ENCODE peak calls at places on chromosomes 13 and 19, in five cellular contexts. J is IMR-90, Q is H9, K is neuronal stem cell, R is trophoblast cell. U is an unnamed sample.

GRCh38 chr13:29022968-29023367 is 202.8 kb downstream of the MTUS2 start:
- DNase-seq in J (no peak), Q (no peak), K (no peak), R (peak), U (no peak)

GRCh38 chr19:8615813-8616596 is 5.5 kb upstream of the ADAMTS10 start:
- DNase-seq in J (peak), Q (peak), K (peak), R (no peak), U (peak)

GRCh38 chr19:33736158-33736557 is 60.5 kb upstream of the KCTD15 start:
- DNase-seq in J (no peak), Q (no peak), K (no peak), R (no peak), U (no peak)

GRCh38 chr13:98548230-98548629 is 28.7 kb downstream of the STK24 start:
- DNase-seq in J (peak), Q (no peak), K (no peak), R (no peak), U (peak)

GRCh38 chr13:73717632-73718031 is 416.6 kb downstream of the KLF12 start:
- DNase-seq in J (peak), Q (no peak), K (no peak), R (no peak), U (peak)

GRCh38 chr19:10718205-10719196 is 622 bp downstream of the DNM2 start:
- DNase-seq in J (peak), Q (no peak), K (no peak), R (peak), U (peak)

GRCh38 chr13:80072231-80072630 is 268.7 kb downstream of the SPRY2 start:
- DNase-seq in J (no peak), Q (no peak), K (no peak), R (no peak), U (no peak)

GRCh38 chr13:34578471-34578870 is 363.6 kb upstream of the NBEA start:
- DNase-seq in J (no peak), Q (no peak), K (no peak), R (no peak), U (no peak)

GRCh38 chr19:10602330-10603083 is 15.4 kb upstream of the AP1M2 start:
- DNase-seq in J (peak), Q (peak), K (peak), R (no peak), U (peak)

GRCh38 chr13:50257646-50258045 is 242.4 kb downstream of the KCNRG start:
- DNase-seq in J (no peak), Q (no peak), K (no peak), R (no peak), U (no peak)

GRCh38 chr19:455851-456546 is 4.8 kb downstream of the SHC2 start:
- DNase-seq in J (no peak), Q (no peak), K (no peak), R (no peak), U (no peak)

GRCh38 chr13:78265098-78265497 is 338.3 kb downstream of the POU4F1 start:
- DNase-seq in J (no peak), Q (no peak), K (no peak), R (no peak), U (no peak)

GRCh38 chr19:10231624-10232228 is 595 bp upstream of the S1PR2 start:
- DNase-seq in J (no peak), Q (no peak), K (no peak), R (no peak), U (no peak)

GRCh38 chr19:14405758-14406644 is 13.1 kb downstream of the DDX39A start:
- DNase-seq in J (peak), Q (peak), K (peak), R (peak), U (peak)
- H4K8ac ChIP-seq in J (peak), Q (no peak), K (no peak), R (peak), U (peak)

GRCh38 chr13:81295177-81295576 is 954.3 kb upstream of the SPRY2 start:
- DNase-seq in J (no peak), Q (no peak), K (no peak), R (no peak), U (no peak)
- H4K8ac ChIP-seq in J (no peak), Q (no peak), K (no peak), R (no peak), U (no peak)

GRCh38 chr13:99626461-99627082 is 125.3 kb downstream of the TM9SF2 start:
- DNase-seq in J (peak), Q (no peak), K (no peak), R (no peak), U (no peak)

GRCh38 chr13:99634672-99635071 is 133.4 kb downstream of the TM9SF2 start:
- DNase-seq in J (no peak), Q (no peak), K (no peak), R (no peak), U (no peak)

GRCh38 chr13:99629641-99630040 is 128.4 kb downstream of the TM9SF2 start:
- DNase-seq in J (no peak), Q (no peak), K (no peak), R (no peak), U (no peak)

GRCh38 chr13:99628442-99628841 is 127.2 kb downstream of the TM9SF2 start:
- DNase-seq in J (no peak), Q (no peak), K (no peak), R (no peak), U (no peak)

DNA sequence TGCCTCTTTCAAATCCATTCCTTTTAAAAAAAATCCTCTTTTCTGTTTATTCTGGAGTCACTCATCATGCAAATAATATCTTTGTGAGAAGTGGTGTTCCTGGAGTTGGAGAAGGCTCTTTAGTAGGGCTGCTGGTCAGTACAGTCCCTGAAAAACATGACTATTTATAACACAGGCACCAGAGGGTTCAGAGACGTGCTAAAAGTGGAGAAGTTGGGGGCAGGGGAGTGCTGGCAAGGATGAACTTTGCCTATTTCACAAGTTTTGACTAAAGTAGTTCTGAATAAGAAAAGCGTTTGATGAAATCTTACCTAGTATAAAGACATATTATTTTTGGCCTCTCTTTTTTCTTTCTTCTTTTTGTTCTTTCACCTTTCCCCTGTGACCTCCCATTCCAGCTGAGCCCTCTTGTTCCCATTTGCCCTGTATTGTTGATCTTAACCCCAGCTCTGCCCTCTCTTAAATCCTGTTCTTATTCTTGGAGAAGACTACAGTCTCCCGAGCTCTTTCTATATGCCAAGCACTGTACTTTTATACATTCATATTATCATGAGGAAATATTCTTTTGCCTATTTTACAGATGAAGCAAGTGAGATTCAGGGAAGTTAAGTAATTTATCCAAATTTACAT is 129.1 kb downstream of the TM9SF2 start:
- DNase-seq in J (no peak), Q (no peak), K (no peak), R (no peak), U (no peak)
- H4K8ac ChIP-seq in J (no peak), Q (no peak), K (no peak), R (no peak), U (no peak)

DNA sequence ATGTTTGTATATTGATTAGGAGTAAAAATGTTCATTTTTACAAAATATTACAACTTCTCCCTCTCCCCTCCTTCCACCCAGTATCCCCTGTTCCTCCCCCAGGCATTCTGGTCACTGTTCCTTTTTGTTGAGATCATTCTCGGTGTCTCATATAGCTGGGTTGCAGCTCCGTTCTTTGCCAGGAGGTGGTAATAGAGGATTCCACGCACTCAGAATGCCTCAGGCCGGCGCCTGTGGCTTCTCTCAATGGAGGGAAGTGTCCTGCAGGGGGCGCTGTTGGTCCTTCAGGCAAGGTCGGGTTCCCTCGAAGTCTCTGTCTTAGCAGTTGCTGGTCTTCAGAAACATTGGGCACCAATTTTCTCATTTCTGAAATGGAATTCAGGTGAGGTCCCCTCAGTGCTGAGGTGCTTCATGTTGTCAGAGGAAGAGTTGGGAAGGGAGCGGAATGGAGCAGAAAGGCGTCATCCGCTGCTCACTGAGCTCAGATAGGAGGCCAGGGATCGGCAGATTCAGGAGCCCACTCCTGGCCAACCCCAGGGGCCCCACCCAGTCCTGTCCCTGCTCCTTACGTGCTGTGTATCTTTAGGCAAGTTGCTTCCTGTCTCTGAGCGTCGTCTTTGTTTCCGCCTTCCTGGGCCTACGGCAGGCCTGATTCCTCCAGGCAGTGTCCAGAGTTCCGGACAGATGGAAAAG is 10.3 kb upstream of the GARIN5A start:
- DNase-seq in J (peak), Q (peak), K (no peak), R (no peak), U (peak)
- H4K8ac ChIP-seq in J (no peak), Q (no peak), K (no peak), R (no peak), U (no peak)

GRCh38 chr13:94601446-94602431 is at the start of gene GPR180:
- DNase-seq in J (peak), Q (peak), K (peak), R (peak), U (peak)
- H4K8ac ChIP-seq in J (peak), Q (no peak), K (peak), R (peak), U (peak)

GRCh38 chr19:47541507-47541906 is 26.6 kb upstream of the NAPA start:
- DNase-seq in J (no peak), Q (no peak), K (no peak), R (no peak), U (peak)

GRCh38 chr19:47542030-47542475 is 27.2 kb upstream of the NAPA start:
- DNase-seq in J (peak), Q (no peak), K (no peak), R (no peak), U (peak)

GRCh38 chr19:47538812-47539211 is 23.9 kb upstream of the NAPA start:
- DNase-seq in J (no peak), Q (no peak), K (no peak), R (no peak), U (no peak)

GRCh38 chr19:47540748-47541147 is 25.9 kb upstream of the NAPA start:
- DNase-seq in J (peak), Q (no peak), K (no peak), R (no peak), U (peak)

GRCh38 chr19:47539747-47540311 is 25.0 kb upstream of the NAPA start:
- DNase-seq in J (no peak), Q (no peak), K (no peak), R (no peak), U (no peak)
- H4K8ac ChIP-seq in J (no peak), Q (no peak), K (no peak), R (no peak), U (no peak)

DNA sequence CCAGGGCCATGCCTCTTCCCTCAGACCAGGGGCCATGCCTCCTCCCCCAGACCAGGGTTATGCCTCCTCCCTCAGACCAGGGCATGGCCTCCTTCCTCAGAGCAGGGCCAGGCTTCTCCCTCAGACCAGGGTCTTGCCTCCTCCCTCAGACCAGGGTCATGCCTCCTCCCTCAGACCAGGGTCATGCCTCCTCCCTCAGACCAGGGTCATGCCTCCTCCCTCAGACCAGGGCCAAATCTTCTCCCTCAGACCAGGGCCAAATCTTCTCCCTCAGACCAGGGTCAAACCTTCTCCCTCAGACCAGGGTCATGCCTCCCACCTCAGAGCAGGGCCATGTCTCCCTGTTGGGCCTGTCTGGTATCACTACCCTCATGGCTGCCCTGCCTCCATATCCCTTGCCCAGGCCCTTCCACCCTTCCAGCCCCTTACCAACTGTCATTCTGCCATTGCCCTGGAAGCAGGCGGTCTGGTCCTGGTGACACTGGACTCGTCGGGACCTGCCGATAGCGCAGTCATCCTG is 4.2 kb downstream of the LYPD5 start:
- DNase-seq in J (no peak), Q (no peak), K (no peak), R (no peak), U (no peak)
- H4K8ac ChIP-seq in J (no peak), Q (no peak), K (no peak), R (no peak), U (no peak)

GRCh38 chr19:48899781-48900476 is at the start of gene NUCB1:
- DNase-seq in J (peak), Q (peak), K (peak), R (peak), U (peak)
- H4K8ac ChIP-seq in J (peak), Q (no peak), K (no peak), R (peak), U (peak)

GRCh38 chr19:51337861-51338562 is 3.9 kb downstream of the VSIG10L start:
- DNase-seq in J (no peak), Q (no peak), K (no peak), R (no peak), U (no peak)
- H4K8ac ChIP-seq in J (no peak), Q (no peak), K (no peak), R (no peak), U (no peak)

U was measured in mesenchymal stem cell.